ENCODE peak calls at places on chromosomes 6 and 20, in four cellular contexts. X is A673, V is H7, P is Karpas-422. O is an unnamed sample.

GRCh38 chr6:26233608-26234420 is 131.2 kb upstream of the BTN3A2 start:
- DNase-seq in P (peak), V (no peak), X (peak), O (peak)

GRCh38 chr20:57555457-57556184 is 5.3 kb upstream of the PCK1 start:
- DNase-seq in V (no peak), X (no peak), P (no peak), O (no peak)

GRCh38 chr6:129417416-129418086 is 292.4 kb downstream of the ARHGAP18 start:
- DNase-seq in V (no peak), X (no peak), P (no peak), O (no peak)

GRCh38 chr6:87277123-87277522 is 45.3 kb upstream of the SMIM8 start:
- DNase-seq in P (peak), X (peak), V (no peak), O (no peak)

GRCh38 chr6:85506441-85507093 is 56.7 kb downstream of the NT5E start:
- DNase-seq in P (no peak), X (no peak), V (no peak), O (peak)

GRCh38 chr6:11700118-11700718 is 78.4 kb downstream of the ADTRP start:
- DNase-seq in X (peak), V (no peak), P (peak), O (no peak)

GRCh38 chr20:23161244-23161875 is 75.2 kb upstream of the CD93 start:
- DNase-seq in P (peak), X (no peak), V (no peak), O (peak)

GRCh38 chr6:137115653-137116052 is 57.8 kb downstream of the IL22RA2 start:
- DNase-seq in V (no peak), P (no peak), X (peak), O (no peak)

GRCh38 chr6:112038756-112039430 is 15.0 kb upstream of the CCN6 start:
- DNase-seq in X (no peak), P (no peak), V (no peak), O (no peak)

GRCh38 chr20:24341781-24342180 is 127.6 kb upstream of the SYNDIG1 start:
- DNase-seq in P (no peak), X (no peak), V (no peak), O (no peak)

GRCh38 chr20:51529758-51530157 is 12.8 kb downstream of the NFATC2 start:
- DNase-seq in X (no peak), V (no peak), P (peak), O (no peak)

GRCh38 chr6:82057846-82058554 is 189.5 kb downstream of the IBTK start:
- DNase-seq in X (peak), V (no peak), P (no peak), O (no peak)

GRCh38 chr6:53986721-53987526 is 124.3 kb upstream of the MLIP start:
- DNase-seq in X (peak), P (no peak), V (no peak), O (no peak)

GRCh38 chr6:67854098-67854497 is 781.0 kb upstream of the ADGRB3 start:
- DNase-seq in V (no peak), X (no peak), P (no peak), O (no peak)

GRCh38 chr6:144194293-144194828 is 44.0 kb downstream of the STX11 start:
- DNase-seq in P (no peak), X (no peak), V (peak), O (no peak)

GRCh38 chr20:32072168-32072721 is 20.2 kb downstream of the HCK start:
- DNase-seq in V (no peak), X (no peak), P (no peak), O (no peak)

GRCh38 chr20:7596541-7596940 is 343.7 kb downstream of the HAO1 start:
- DNase-seq in X (no peak), P (no peak), V (no peak), O (peak)

DNA sequence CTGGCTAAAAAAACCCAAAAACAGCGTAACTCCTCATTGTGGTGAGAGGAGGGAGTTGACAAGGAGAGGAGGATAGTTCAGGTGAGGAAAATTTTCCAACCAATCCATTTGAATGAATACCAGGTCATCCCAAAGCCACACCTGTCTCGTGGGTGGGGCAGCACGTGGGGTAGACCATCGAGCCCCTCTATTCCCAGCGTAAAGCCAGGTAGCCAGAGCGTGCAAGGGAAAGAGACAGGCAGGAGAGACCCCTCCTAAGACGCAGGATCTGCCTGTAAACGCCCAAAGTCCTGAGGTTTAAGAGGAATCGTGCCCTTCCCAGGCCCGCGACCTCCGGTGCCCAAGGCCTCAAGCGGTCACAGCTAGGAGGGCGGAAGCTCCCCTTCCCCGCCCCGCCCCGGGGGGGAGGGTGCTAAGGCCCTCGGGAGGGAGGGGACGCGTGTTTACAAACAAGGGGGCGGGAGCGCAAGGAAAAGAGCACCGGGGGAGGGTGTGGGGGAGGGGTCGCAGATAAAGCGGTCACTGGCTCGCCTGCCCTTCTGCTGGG is 705 bp downstream of the RXRB start:
- DNase-seq in X (peak), P (peak), V (peak), O (peak)
- H3K4me3 ChIP-seq in X (peak), P (peak), V (peak), O (peak)

GRCh38 chr6:33632603-33633039 is 11.5 kb downstream of the ITPR3 start:
- DNase-seq in X (peak), V (peak), P (peak), O (peak)
- H3K4me3 ChIP-seq in X (no peak), V (no peak), P (no peak), O (no peak)

GRCh38 chr20:53852691-53853450 is 217.5 kb downstream of the BCAS1 start:
- DNase-seq in P (no peak), X (no peak), V (no peak), O (no peak)
- H3K4me3 ChIP-seq in P (no peak), X (no peak), V (no peak), O (no peak)

GRCh38 chr6:27601668-27602254 is 128.9 kb upstream of the ZNF184 start:
- DNase-seq in P (no peak), X (peak), V (peak), O (no peak)
- H3K4me3 ChIP-seq in P (no peak), X (peak), V (peak), O (peak)

GRCh38 chr6:42821341-42821668 is 39.5 kb downstream of the BICRAL start:
- DNase-seq in X (no peak), P (no peak), V (no peak), O (no peak)

GRCh38 chr6:42819803-42820508 is 38.1 kb downstream of the BICRAL start:
- DNase-seq in X (peak), V (peak), P (peak), O (no peak)

GRCh38 chr6:42818878-42819277 is 37.0 kb downstream of the BICRAL start:
- DNase-seq in X (no peak), V (peak), P (no peak), O (no peak)

GRCh38 chr6:42821846-42822245 is 40.0 kb downstream of the BICRAL start:
- DNase-seq in X (no peak), V (no peak), P (no peak), O (no peak)

GRCh38 chr6:42820509-42821340 is 38.9 kb downstream of the BICRAL start:
- DNase-seq in V (peak), X (no peak), P (no peak), O (no peak)
- H3K4me3 ChIP-seq in V (no peak), X (no peak), P (no peak), O (no peak)

DNA sequence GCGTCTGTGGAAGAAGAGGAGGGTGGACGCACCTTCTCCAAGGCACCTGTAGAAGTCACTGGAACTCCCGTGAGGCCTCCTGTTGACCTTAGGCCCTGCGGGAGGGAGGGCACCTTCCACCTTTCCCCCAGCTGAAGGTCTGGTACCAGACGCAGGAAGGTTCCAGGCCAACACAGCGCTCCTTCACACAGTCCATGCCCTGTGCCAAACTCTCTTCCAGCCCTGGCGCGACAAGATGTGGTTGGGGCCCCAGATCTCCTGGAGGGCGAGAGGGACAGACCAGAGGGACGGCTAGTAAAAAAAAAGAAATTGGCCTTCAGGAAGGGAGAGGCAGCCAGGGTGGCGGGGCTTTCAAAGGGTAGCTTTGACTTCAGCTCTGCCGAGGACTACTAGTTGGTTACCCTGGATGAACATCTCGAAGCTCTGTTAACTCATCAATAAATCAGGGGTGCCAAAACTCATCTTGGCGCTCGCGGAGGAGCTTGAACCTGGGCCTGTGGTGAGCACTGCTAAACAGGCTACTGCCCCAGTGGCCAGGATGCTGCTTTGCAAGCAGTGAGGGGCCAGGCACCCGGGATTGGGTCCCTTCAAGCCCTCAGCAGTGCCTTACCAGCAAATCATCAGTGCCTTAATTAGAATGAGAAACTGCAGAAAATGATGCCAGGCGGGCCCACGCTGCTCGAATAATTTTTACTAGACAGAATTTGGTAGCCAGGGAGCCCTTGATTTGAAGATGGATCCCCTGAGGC is 14.9 kb downstream of the AARS2 start:
- DNase-seq in P (no peak), X (no peak), V (peak), O (no peak)
- H3K4me3 ChIP-seq in P (no peak), X (peak), V (peak), O (no peak)

GRCh38 chr6:118551063-118551672 is 3.1 kb downstream of the PLN start:
- DNase-seq in V (peak), X (peak), P (peak), O (peak)
- H3K4me3 ChIP-seq in V (no peak), X (no peak), P (no peak), O (no peak)

DNA sequence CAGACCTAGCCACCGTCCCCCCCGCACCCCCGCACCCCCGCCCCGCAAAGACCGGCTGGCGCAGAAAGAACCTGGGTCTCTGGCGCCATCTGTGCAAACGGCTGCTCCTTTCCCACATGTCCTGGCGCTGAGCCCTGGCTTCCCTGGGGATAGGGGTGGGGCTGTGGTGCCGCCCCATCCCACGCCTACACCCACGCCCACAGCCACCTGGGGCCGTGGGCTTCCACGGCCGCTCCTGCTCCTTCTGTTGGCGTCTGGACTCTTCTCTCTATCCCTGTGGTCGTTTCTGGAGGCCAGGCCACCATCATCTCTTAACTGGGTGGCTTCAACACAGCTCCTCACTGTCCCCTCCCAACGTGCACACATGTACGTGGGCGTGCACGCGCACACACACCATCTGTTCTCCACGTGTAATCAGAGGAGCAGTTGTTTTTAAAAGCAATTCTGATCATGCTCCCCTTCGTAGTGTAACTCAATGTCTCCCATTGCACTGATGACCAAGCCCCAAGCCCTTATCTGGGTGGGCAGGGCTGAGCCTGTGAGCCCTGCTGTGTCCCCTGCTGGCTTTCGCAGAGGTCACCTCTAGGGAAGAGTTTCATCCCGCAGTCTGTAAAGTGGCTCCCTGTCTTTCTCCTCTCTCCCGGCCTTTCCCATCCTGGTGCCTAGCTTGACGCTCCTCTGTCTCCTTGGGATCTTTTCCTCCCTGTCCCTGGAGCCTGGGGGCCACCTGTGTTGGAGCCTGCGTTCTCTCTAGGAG is 31.9 kb upstream of the FAM83D start:
- DNase-seq in V (peak), X (peak), P (no peak), O (no peak)
- H3K4me3 ChIP-seq in V (no peak), X (no peak), P (no peak), O (no peak)

GRCh38 chr6:16494781-16495180 is 256.4 kb downstream of the GMPR start:
- DNase-seq in P (peak), X (no peak), V (no peak), O (peak)
- H3K4me3 ChIP-seq in P (no peak), X (no peak), V (no peak), O (no peak)

GRCh38 chr20:60100780-60101179 is 142.6 kb downstream of the CDH26 start:
- DNase-seq in X (no peak), V (no peak), P (no peak), O (no peak)
- H3K4me3 ChIP-seq in X (no peak), V (no peak), P (no peak), O (no peak)

O was measured in GM06990.